ENCODE peak calls at places on chromosomes 16 and 17, in eight cellular contexts. M, U, C, B, Z, T, J and X are unnamed samples.

GRCh38 chr17:81509048-81509686 is 3.4 kb downstream of the ACTG1 start:
- DNase-seq in M (no peak), U (no peak), C (no peak), B (no peak), Z (no peak), T (no peak), J (no peak), X (peak; percentile 63)

GRCh38 chr16:19289805-19290490 is 4.4 kb downstream of the CLEC19A start:
- DNase-seq in M (no peak), U (no peak), C (no peak), B (no peak), Z (no peak), T (no peak), J (no peak), X (no peak)

GRCh38 chr16:11308493-11309283 is 27.6 kb upstream of the PRM1 start:
- DNase-seq in M (no peak), U (no peak), C (peak; percentile 76), B (no peak), Z (no peak), T (no peak), J (no peak), X (no peak)

GRCh38 chr17:73711916-73712315 is 67.7 kb upstream of the SDK2 start:
- DNase-seq in M (no peak), U (no peak), C (no peak), B (no peak), Z (no peak), T (no peak), J (no peak), X (no peak)

GRCh38 chr17:37774508-37774907 is 29.6 kb upstream of the HNF1B start:
- DNase-seq in M (no peak), U (no peak), C (peak; percentile 79), B (no peak), Z (no peak), T (no peak), J (no peak), X (no peak)

GRCh38 chr17:34763727-34764665 is 184.6 kb downstream of the TMEM132E start:
- DNase-seq in M (no peak), U (no peak), C (no peak), B (no peak), Z (no peak), T (no peak), J (no peak), X (no peak)

GRCh38 chr16:30041841-30042240 is 10.8 kb upstream of the TLCD3B start:
- DNase-seq in M (no peak), U (no peak), C (no peak), B (no peak), Z (no peak), T (no peak), J (no peak), X (no peak)

GRCh38 chr16:83947642-83948234 is 5.3 kb upstream of the OSGIN1 start:
- DNase-seq in M (no peak), U (no peak), C (no peak), B (no peak), Z (no peak), T (no peak), J (no peak), X (no peak)

GRCh38 chr16:66382171-66382965 is 15.9 kb downstream of the CDH5 start:
- DNase-seq in M (no peak), U (no peak), C (no peak), B (no peak), Z (no peak), T (peak; percentile 32), J (peak; percentile 50), X (no peak)

GRCh38 chr16:82782715-82783251 is 156.0 kb downstream of the CDH13 start:
- DNase-seq in M (no peak), U (peak; percentile 27), C (no peak), B (no peak), Z (no peak), T (no peak), J (peak; percentile 32), X (peak; percentile 21)

GRCh38 chr17:33073416-33073815 is 81.8 kb downstream of the SPACA3 start:
- DNase-seq in M (no peak), U (no peak), C (no peak), B (no peak), Z (no peak), T (no peak), J (no peak), X (no peak)

GRCh38 chr16:85172465-85173071 is 60.3 kb upstream of the CIBAR2 start:
- DNase-seq in M (peak; percentile 60), U (no peak), C (no peak), B (no peak), Z (no peak), T (no peak), J (peak; percentile 59), X (peak; percentile 91)

GRCh38 chr17:40349477-40350409 is 14.8 kb downstream of the GJD3 start:
- DNase-seq in M (no peak), U (peak; percentile 58), C (no peak), B (no peak), Z (no peak), T (no peak), J (peak; percentile 53), X (no peak)

GRCh38 chr16:69105501-69106361 is at the start of gene HAS3:
- DNase-seq in M (peak; percentile 86), U (peak; percentile 50), C (no peak), B (no peak), Z (peak; percentile 53), T (no peak), J (peak; percentile 60), X (peak; percentile 63)

GRCh38 chr17:36204724-36205500 is 6.0 kb upstream of the CCL4L2 start:
- DNase-seq in M (no peak), U (no peak), C (no peak), B (no peak), Z (no peak), T (no peak), J (no peak), X (no peak)

GRCh38 chr16:1164382-1164781 is 11.5 kb downstream of the CACNA1H start:
- DNase-seq in M (no peak), U (no peak), C (no peak), B (no peak), Z (no peak), T (no peak), J (no peak), X (no peak)

GRCh38 chr17:65723356-65723928 is 162.0 kb upstream of the AXIN2 start:
- DNase-seq in M (no peak), U (no peak), C (no peak), B (peak; percentile 35), Z (no peak), T (peak; percentile 21), J (no peak), X (no peak)

GRCh38 chr17:17814162-17815061 is 22.4 kb downstream of the SREBF1 start:
- DNase-seq in M (no peak), U (no peak), C (no peak), B (no peak), Z (no peak), T (no peak), J (no peak), X (peak; percentile 62)

GRCh38 chr16:82625066-82625968 is 1.5 kb upstream of the CDH13 start:
- DNase-seq in M (no peak), U (no peak), C (no peak), B (no peak), Z (no peak), T (no peak), J (peak; percentile 61), X (no peak)